ENCODE peak calls at places on chromosome 20, in seven cellular contexts. F is HepG2, S is K562, W is HCT116, N is H1, G is SK-N-SH, P is GM12878. B is an unnamed sample.

GRCh38 chr20:48766205-48766604 is 61.6 kb downstream of the PREX1 start:
- DNase-seq in W (no peak), P (no peak), G (no peak), N (no peak), F (no peak), S (no peak), B (peak)

GRCh38 chr20:49385471-49385870 is 97.0 kb downstream of the KCNB1 start:
- DNase-seq in P (no peak), N (no peak), W (peak), F (peak), G (peak), S (peak), B (peak)

GRCh38 chr20:38985603-38986170 is 23.5 kb downstream of the DHX35 start:
- DNase-seq in G (no peak), F (peak), N (no peak), S (no peak), W (no peak), P (peak), B (no peak)

GRCh38 chr20:51622004-51622874 is 79.7 kb upstream of the NFATC2 start:
- DNase-seq in G (no peak), S (no peak), P (no peak), W (no peak), F (no peak), N (no peak), B (no peak)

GRCh38 chr20:58711266-58712051 is 18.9 kb downstream of the NPEPL1 start:
- DNase-seq in P (no peak), W (no peak), S (no peak), G (peak), F (no peak), N (peak), B (no peak)

GRCh38 chr20:42082611-42083010 is 464.4 kb upstream of the CHD6 start:
- DNase-seq in S (peak), G (peak), N (no peak), W (no peak), P (no peak), F (no peak), B (no peak)

GRCh38 chr20:12660918-12661317 is 347.9 kb upstream of the SPTLC3 start:
- DNase-seq in F (peak), P (no peak), N (peak), W (no peak), G (peak), S (no peak), B (no peak)

GRCh38 chr20:45822863-45823262 is 4.2 kb downstream of the TNNC2 start:
- DNase-seq in N (no peak), W (no peak), F (no peak), S (no peak), G (no peak), P (no peak), B (peak)

GRCh38 chr20:18585134-18585533 is 2.7 kb upstream of the DTD1 start:
- DNase-seq in G (no peak), N (no peak), P (no peak), F (peak), W (peak), S (no peak), B (peak)

GRCh38 chr20:46349742-46350056 is 41.4 kb upstream of the CDH22 start:
- DNase-seq in G (no peak), W (no peak), P (no peak), N (no peak), F (no peak), S (no peak), B (no peak)

GRCh38 chr20:23399568-23400241 is 21.6 kb downstream of the NAPB start:
- DNase-seq in G (no peak), N (no peak), W (no peak), F (no peak), P (no peak), S (no peak), B (no peak)

GRCh38 chr20:2741463-2741862 is 48.9 kb downstream of the EBF4 start:
- DNase-seq in G (no peak), S (no peak), F (no peak), P (no peak), N (no peak), W (no peak), B (no peak)

GRCh38 chr20:61873651-61874420 is 191.8 kb downstream of the TAF4 start:
- DNase-seq in W (no peak), S (no peak), G (no peak), P (no peak), N (no peak), F (no peak), B (no peak)

GRCh38 chr20:21026951-21027350 is 79.2 kb downstream of the LINC00237 start:
- DNase-seq in N (no peak), W (no peak), P (no peak), F (no peak), S (no peak), G (no peak), B (no peak)

GRCh38 chr20:21029356-21029755 is 76.8 kb downstream of the LINC00237 start:
- DNase-seq in G (no peak), W (no peak), N (no peak), F (no peak), S (no peak), P (no peak), B (no peak)

GRCh38 chr20:21028436-21028835 is 77.7 kb downstream of the LINC00237 start:
- DNase-seq in W (no peak), P (no peak), N (no peak), S (no peak), F (no peak), G (no peak), B (no peak)

GRCh38 chr20:21028921-21029320 is 77.2 kb downstream of the LINC00237 start:
- DNase-seq in F (peak), S (no peak), N (no peak), W (no peak), G (no peak), P (no peak), B (no peak)

GRCh38 chr20:21027569-21027968 is 78.6 kb downstream of the LINC00237 start:
- DNase-seq in G (peak), W (peak), P (no peak), F (peak), S (peak), N (peak), B (peak)
- TF ChIP-seq JUND in G (no peak), W (no peak), P (no peak), F (no peak), S (no peak), N (no peak), B (no peak)

GRCh38 chr20:53662595-53662994 is 69.0 kb upstream of the ZNF217 start:
- DNase-seq in N (no peak), P (no peak), G (no peak), W (no peak), F (no peak), S (no peak), B (no peak)

GRCh38 chr20:53658973-53659372 is 65.3 kb upstream of the ZNF217 start:
- DNase-seq in N (no peak), F (no peak), P (no peak), G (no peak), S (no peak), W (no peak), B (no peak)

GRCh38 chr20:53660078-53660909 is 66.7 kb upstream of the ZNF217 start:
- DNase-seq in S (no peak), N (peak), G (no peak), F (no peak), W (no peak), P (no peak), B (no peak)

GRCh38 chr20:53658327-53658726 is 64.7 kb upstream of the ZNF217 start:
- DNase-seq in N (no peak), F (no peak), W (no peak), S (no peak), P (no peak), G (no peak), B (no peak)

DNA sequence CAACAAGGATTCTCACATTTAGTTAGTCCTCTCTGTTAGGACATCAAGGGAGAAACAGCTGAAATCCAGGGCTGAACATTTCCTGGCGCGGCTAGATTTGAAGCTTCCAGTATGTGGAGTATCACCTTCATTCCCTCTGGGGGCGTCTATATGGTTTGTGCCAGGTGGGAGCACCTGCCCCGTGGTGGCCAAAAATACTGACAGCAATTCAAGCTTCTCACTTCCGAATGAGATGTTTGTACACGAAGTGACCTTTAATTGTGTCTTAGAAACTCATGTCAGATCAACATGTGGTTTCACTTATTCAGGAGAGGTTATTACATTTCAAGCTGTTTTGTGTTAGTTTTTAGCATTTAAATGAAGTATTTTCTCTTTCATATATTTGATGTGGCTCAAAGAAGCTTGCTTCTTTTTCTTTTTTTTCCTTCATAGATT is 67.3 kb upstream of the ZNF217 start:
- DNase-seq in P (no peak), S (no peak), W (no peak), N (no peak), F (no peak), G (no peak), B (no peak)
- TF ChIP-seq JUND in P (no peak), S (no peak), W (no peak), N (no peak), F (no peak), G (no peak), B (no peak)

DNA sequence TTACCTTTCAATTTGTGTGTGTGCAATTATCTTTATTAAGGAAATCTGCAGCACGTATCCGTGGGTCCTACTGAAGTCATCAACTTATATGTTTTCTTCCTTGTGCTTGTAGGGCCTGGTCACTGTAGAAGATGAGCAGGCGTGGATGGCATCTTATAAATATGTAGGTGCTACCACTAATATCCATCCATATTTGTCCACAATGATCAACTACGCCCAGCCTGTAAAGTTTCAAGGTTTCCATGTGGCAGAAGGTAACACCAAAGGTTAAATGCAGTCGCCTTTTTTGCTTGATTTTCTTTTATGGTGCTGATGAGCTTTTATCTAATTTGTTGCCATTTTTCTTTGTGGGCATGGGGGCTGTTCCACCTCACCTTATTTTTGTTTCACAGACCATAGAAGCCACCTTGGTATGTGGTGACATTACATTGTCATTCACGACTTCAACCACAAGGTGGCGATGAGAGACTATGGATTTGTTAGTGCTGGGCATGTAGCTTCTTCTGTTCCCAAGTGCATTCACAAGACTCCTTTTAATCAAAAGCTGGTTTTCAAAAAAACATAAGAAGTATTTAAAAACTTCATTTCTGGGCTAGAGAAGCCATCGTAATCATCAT is 106.5 kb upstream of the LAMP5 start:
- DNase-seq in G (peak), N (peak), P (peak), W (peak), F (peak), S (peak), B (peak)
- TF ChIP-seq JUND in G (no peak), N (no peak), P (no peak), W (no peak), F (no peak), S (no peak), B (no peak)

DNA sequence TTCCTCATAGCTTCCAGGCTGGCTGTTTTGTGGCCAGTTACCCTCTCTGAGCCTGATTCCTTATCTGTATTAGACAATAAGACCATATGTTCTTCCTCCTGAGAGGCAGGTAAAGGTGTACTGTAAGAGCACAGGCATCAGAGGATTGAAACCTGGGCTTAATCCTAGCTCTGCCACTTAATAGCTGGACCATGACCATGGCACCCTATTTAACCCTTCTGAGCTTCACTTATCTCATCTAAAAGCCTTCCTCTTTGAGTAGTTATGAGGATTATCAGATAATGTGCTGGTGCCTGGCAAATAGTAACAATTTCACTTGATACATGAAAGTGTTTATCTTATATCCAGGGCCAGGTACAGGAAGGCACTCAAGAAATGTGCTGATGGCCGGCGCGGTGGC is 34.9 kb downstream of the BCL2L1 start:
- DNase-seq in G (no peak), F (no peak), W (no peak), N (no peak), P (no peak), S (no peak), B (no peak)
- TF ChIP-seq JUND in G (no peak), F (no peak), W (no peak), N (no peak), P (no peak), S (no peak), B (no peak)

GRCh38 chr20:9515761-9516657 is 1.6 kb downstream of the LAMP5 start:
- DNase-seq in W (peak), N (peak), F (no peak), G (peak), P (no peak), S (no peak), B (peak)
- TF ChIP-seq JUND in W (no peak), N (no peak), F (no peak), G (no peak), P (no peak), S (no peak), B (no peak)

GRCh38 chr20:40156600-40157307 is 532.3 kb downstream of the MAFB start:
- DNase-seq in P (peak), F (no peak), N (no peak), W (no peak), G (no peak), S (no peak), B (no peak)

GRCh38 chr20:40154514-40154913 is 534.5 kb downstream of the MAFB start:
- DNase-seq in G (no peak), S (no peak), W (no peak), N (no peak), F (no peak), P (no peak), B (no peak)

GRCh38 chr20:40160151-40160550 is 528.9 kb downstream of the MAFB start:
- DNase-seq in S (peak), F (peak), P (peak), N (peak), G (peak), W (peak), B (peak)
- TF ChIP-seq JUND in S (no peak), F (no peak), P (no peak), N (no peak), G (no peak), W (no peak), B (no peak)

GRCh38 chr20:24672886-24673677 is 203.7 kb downstream of the SYNDIG1 start:
- DNase-seq in P (no peak), N (no peak), F (no peak), G (no peak), S (no peak), W (no peak), B (no peak)
- TF ChIP-seq JUND in P (no peak), N (no peak), F (no peak), G (peak), S (no peak), W (no peak), B (no peak)

DNA sequence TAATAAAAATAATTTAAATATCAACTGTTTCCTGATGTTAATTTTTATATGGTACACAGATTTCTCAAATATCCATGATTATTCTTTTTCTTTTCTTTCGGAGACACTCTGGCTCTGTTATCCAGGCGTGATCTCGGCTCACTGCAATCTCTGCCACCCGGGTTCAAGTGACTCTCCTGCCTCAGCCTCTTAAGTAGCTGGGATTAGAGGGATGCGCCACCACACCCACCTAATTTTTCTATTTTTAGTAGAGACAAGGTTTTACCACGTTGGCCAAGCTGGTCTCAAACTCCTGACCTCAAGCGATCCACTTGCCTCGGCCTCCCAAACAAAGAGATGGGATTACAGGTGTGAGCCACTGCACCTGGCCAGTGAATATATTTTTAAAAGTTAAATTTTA is 20.5 kb downstream of the ROMO1 start:
- DNase-seq in P (no peak), N (no peak), F (no peak), G (no peak), W (no peak), S (no peak), B (no peak)
- TF ChIP-seq JUND in P (no peak), N (no peak), F (no peak), G (no peak), W (no peak), S (no peak), B (no peak)

DNA sequence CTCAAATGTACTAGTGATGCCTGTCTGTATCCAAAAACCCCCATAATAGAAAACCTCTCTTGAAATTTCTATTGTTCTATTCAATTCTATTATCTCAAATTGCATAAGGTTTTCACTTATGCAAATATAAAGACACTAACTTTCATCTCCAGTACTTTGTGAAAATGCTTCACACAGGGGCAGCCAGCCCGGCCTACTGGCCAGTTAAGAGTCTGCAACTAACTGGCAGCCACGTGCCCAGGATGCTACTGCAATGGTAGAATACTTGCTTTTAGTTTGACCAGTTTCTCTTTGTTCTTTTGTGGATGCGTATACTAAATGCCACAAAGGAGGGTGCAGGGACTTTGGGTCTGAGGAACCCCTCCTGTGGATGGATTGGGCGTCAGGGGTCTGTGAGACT is 557.9 kb upstream of the JAG1 start:
- DNase-seq in G (no peak), S (no peak), P (no peak), W (no peak), F (no peak), N (no peak), B (no peak)
- TF ChIP-seq JUND in G (no peak), S (no peak), P (no peak), W (no peak), F (no peak), N (no peak), B (no peak)

DNA sequence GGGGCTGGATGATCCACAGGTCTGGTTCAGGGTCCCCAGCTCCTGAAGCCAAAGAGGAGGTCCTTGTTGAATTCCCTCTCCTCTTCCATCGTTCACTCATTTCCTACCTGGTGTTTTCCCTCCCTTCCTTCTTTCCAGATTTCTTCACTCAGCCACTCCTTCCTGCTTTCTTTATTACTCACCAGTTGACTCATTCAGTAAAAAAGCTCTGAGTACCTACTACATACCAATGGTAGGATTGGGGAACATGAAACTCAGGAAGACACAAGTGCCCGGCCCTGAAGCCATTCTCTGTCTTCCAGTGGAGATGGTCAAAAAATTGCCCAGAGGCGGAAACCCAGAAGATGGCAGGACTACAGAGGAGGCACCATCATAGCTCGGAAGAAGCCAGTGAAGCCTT is 11.9 kb upstream of the NSFL1C start:
- DNase-seq in F (no peak), W (peak), S (no peak), P (no peak), N (no peak), G (no peak), B (no peak)
- TF ChIP-seq JUND in F (no peak), W (peak), S (no peak), P (no peak), N (no peak), G (peak), B (no peak)